ENCODE peak calls at places on chromosomes 5 and 9, in six cellular contexts. D is neural crest cell, Q is Panc1, Y is brain microvascular endothelial cell, P is AG09309, V is A549. R is an unnamed sample.

GRCh38 chr5:139863855-139864558 is 68.4 kb downstream of the PSD2 start:
- DNase-seq in D (peak; percentile 74), Q (peak; percentile 38), Y (peak; percentile 44), P (peak; percentile 5), V (peak; percentile 80), R (peak; percentile 85)

GRCh38 chr9:116070256-116070914 is 83.2 kb upstream of the PAPPA start:
- DNase-seq in D (no peak), Q (no peak), Y (no peak), P (no peak), V (no peak), R (no peak)

GRCh38 chr5:139810341-139811075 is 14.9 kb downstream of the PSD2 start:
- DNase-seq in D (no peak), Q (no peak), Y (no peak), P (no peak), V (no peak), R (no peak)

GRCh38 chr5:62780888-62781287 is 202.3 kb downstream of the LRRC70 start:
- DNase-seq in D (no peak), Q (no peak), Y (no peak), P (no peak), V (no peak), R (no peak)

GRCh38 chr5:143024227-143024920 is 254.2 kb downstream of the ARHGAP26 start:
- DNase-seq in D (no peak), Q (no peak), Y (no peak), P (no peak), V (no peak), R (no peak)

GRCh38 chr9:94887721-94888120 is 161.2 kb downstream of the AOPEP start:
- DNase-seq in D (no peak), Q (no peak), Y (no peak), P (no peak), V (no peak), R (no peak)

GRCh38 chr5:53288511-53288910 is 179.0 kb upstream of the MOCS2 start:
- DNase-seq in D (no peak), Q (no peak), Y (no peak), P (no peak), V (no peak), R (no peak)

GRCh38 chr5:119397518-119398380 is 41.9 kb downstream of the TNFAIP8 start:
- DNase-seq in D (no peak), Q (no peak), Y (peak; percentile 42), P (peak; percentile 73), V (no peak), R (no peak)

GRCh38 chr9:92882276-92882675 is 4.4 kb upstream of the ZNF484 start:
- DNase-seq in D (no peak), Q (no peak), Y (no peak), P (no peak), V (no peak), R (no peak)

GRCh38 chr5:104793031-104793430 is 1230.4 kb upstream of the NUDT12 start:
- DNase-seq in D (no peak), Q (no peak), Y (peak; percentile 57), P (no peak), V (no peak), R (no peak)

GRCh38 chr5:140172473-140172872 is 2.5 kb upstream of the CYSTM1 start:
- DNase-seq in D (no peak), Q (no peak), Y (no peak), P (no peak), V (no peak), R (no peak)

GRCh38 chr9:12718482-12719026 is 25.4 kb downstream of the TYRP1 start:
- DNase-seq in D (no peak), Q (no peak), Y (peak; percentile 82), P (peak; percentile 25), V (no peak), R (peak; percentile 74)

GRCh38 chr5:158754018-158754514 is 345.6 kb downstream of the EBF1 start:
- DNase-seq in D (no peak), Q (no peak), Y (peak; percentile 80), P (peak; percentile 96), V (no peak), R (no peak)

GRCh38 chr9:110875275-110875674 is 163.0 kb downstream of the LPAR1 start:
- DNase-seq in D (no peak), Q (no peak), Y (no peak), P (no peak), V (no peak), R (peak; percentile 31)

GRCh38 chr9:133286523-133286922 is 11.5 kb upstream of the ABO start:
- DNase-seq in D (no peak), Q (no peak), Y (no peak), P (no peak), V (no peak), R (no peak)

GRCh38 chr9:93257808-93258331 is 73.9 kb downstream of the WNK2 start:
- DNase-seq in D (no peak), Q (no peak), Y (no peak), P (no peak), V (no peak), R (no peak)

GRCh38 chr5:131005963-131006684 is 158.9 kb downstream of the HINT1 start:
- DNase-seq in D (no peak), Q (no peak), Y (no peak), P (no peak), V (no peak), R (no peak)

GRCh38 chr5:135437796-135438560 is 9.2 kb downstream of the DCANP1 start:
- DNase-seq in D (no peak), Q (peak; percentile 52), Y (peak; percentile 85), P (peak; percentile 85), V (no peak), R (no peak)

GRCh38 chr9:108396193-108396592 is 459.6 kb downstream of the ACTL7B start:
- DNase-seq in D (no peak), Q (no peak), Y (no peak), P (no peak), V (no peak), R (no peak)
- TF ChIP-seq CTCF in D (no peak), Q (no peak), Y (no peak), P (no peak), V (no peak), R (no peak)

DNA sequence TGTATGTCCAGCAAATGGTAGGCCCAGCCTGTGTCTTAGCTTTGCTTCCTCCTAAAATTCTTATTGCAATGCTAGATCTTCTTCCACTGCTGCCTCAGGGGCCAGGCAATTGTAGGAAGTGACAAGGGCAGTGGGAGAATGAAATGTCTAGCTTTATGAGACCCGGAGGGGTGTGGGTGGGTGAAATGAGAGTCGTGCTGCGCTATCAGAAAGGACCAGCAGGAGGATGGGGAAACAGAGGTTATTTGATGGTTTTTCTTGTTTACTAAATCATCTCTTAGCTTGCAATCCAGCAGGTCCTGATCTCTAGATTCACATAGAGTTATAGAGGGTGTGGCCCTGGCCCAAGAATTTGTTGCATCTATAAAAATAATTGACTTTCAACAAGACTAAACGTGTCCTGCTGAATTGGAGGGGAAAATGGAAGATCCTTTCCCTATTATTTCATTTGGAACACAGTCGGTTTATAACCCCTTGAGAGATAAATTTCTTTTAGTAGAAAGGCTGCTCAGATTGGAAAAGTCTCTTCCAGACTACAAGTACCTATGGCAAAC is 43.6 kb downstream of the ZNF366 start:
- DNase-seq in D (no peak), Q (no peak), Y (no peak), P (no peak), V (no peak), R (no peak)
- TF ChIP-seq CTCF in D (peak; percentile 53), Q (no peak), Y (peak; percentile 21), P (no peak), V (no peak), R (peak; percentile 19)

GRCh38 chr5:172896465-172896864 is 62.4 kb downstream of the ERGIC1 start:
- DNase-seq in D (no peak), Q (no peak), Y (no peak), P (no peak), V (no peak), R (no peak)

GRCh38 chr5:172898513-172899369 is 60.5 kb upstream of the RPL26L1 start:
- DNase-seq in D (no peak), Q (no peak), Y (no peak), P (no peak), V (no peak), R (no peak)

GRCh38 chr5:172895549-172895948 is 61.5 kb downstream of the ERGIC1 start:
- DNase-seq in D (no peak), Q (no peak), Y (no peak), P (no peak), V (no peak), R (no peak)

GRCh38 chr5:172899436-172899835 is 59.8 kb upstream of the RPL26L1 start:
- DNase-seq in D (no peak), Q (no peak), Y (no peak), P (no peak), V (no peak), R (no peak)

GRCh38 chr5:172897691-172898512 is 61.3 kb upstream of the RPL26L1 start:
- DNase-seq in D (no peak), Q (no peak), Y (peak; percentile 99), P (peak; percentile 90), V (peak; percentile 90), R (no peak)
- TF ChIP-seq CTCF in D (no peak), Q (no peak), Y (peak; percentile 28), P (peak; percentile 7), V (no peak), R (no peak)

GRCh38 chr9:118522093-118523028 is 818.2 kb downstream of the TLR4 start:
- DNase-seq in D (peak; percentile 49), Q (peak; percentile 28), Y (peak; percentile 68), P (no peak), V (peak; percentile 20), R (peak; percentile 74)
- TF ChIP-seq CTCF in D (peak; percentile 75), Q (peak; percentile 53), Y (peak; percentile 86), P (peak; percentile 28), V (peak; percentile 50), R (peak; percentile 79)

GRCh38 chr5:2172471-2172870 is 289.7 kb upstream of the IRX4 start:
- DNase-seq in D (no peak), Q (no peak), Y (no peak), P (no peak), V (no peak), R (no peak)
- TF ChIP-seq CTCF in D (no peak), Q (no peak), Y (no peak), P (no peak), V (no peak), R (no peak)

GRCh38 chr9:90645721-90646120 is 3.1 kb upstream of the DIRAS2 start:
- DNase-seq in D (no peak), Q (no peak), Y (no peak), P (no peak), V (no peak), R (no peak)
- TF ChIP-seq CTCF in D (no peak), Q (no peak), Y (no peak), P (no peak), V (no peak), R (no peak)

GRCh38 chr5:173689713-173690360 is 73.4 kb upstream of the BOD1 start:
- DNase-seq in D (no peak), Q (no peak), Y (no peak), P (no peak), V (peak; percentile 88), R (no peak)
- TF ChIP-seq CTCF in D (peak; percentile 37), Q (no peak), Y (no peak), P (no peak), V (no peak), R (no peak)

GRCh38 chr5:177336112-177336511 is 15.4 kb downstream of the LMAN2 start:
- DNase-seq in D (no peak), Q (no peak), Y (no peak), P (no peak), V (peak; percentile 62), R (no peak)
- TF ChIP-seq CTCF in D (peak; percentile 40), Q (no peak), Y (peak; percentile 57), P (peak; percentile 28), V (peak; percentile 57), R (no peak)

R was measured in glutamatergic neuron.